ENCODE peak calls at places on chromosomes 5 and 9, in five cellular contexts. One of them, this sample, is unnamed.

GRCh38 chr9:19787672-19788071 is 1.2 kb downstream of the SLC24A2 start:
- DNase-seq in foreskin keratinocyte: no peak
- DNase-seq in CD8-positive, alpha-beta T cell: no peak
- DNase-seq in tibial artery: no peak
- DNase-seq in Peyer's patch: no peak
- DNase-seq in this sample: no peak

GRCh38 chr5:131611064-131611381 is 24.0 kb downstream of the RAPGEF6 start:
- DNase-seq in foreskin keratinocyte: no peak
- DNase-seq in CD8-positive, alpha-beta T cell: no peak
- DNase-seq in tibial artery: no peak
- DNase-seq in Peyer's patch: no peak
- DNase-seq in this sample: no peak

GRCh38 chr5:178308541-178309092 is 76.0 kb upstream of the PHYKPL start:
- DNase-seq in tibial artery: peak; percentile 48
- DNase-seq in foreskin keratinocyte: no peak
- DNase-seq in CD8-positive, alpha-beta T cell: no peak
- DNase-seq in Peyer's patch: no peak
- DNase-seq in this sample: peak; percentile 49

GRCh38 chr9:21395778-21396717 is 10.8 kb upstream of the IFNA2 start:
- DNase-seq in Peyer's patch: peak; percentile 76
- DNase-seq in tibial artery: peak; percentile 67
- DNase-seq in CD8-positive, alpha-beta T cell: peak; percentile 67
- DNase-seq in foreskin keratinocyte: no peak
- DNase-seq in this sample: peak; percentile 73

GRCh38 chr9:134864821-134865190 is 15.8 kb upstream of the FCN2 start:
- DNase-seq in foreskin keratinocyte: no peak
- DNase-seq in tibial artery: peak; percentile 61
- DNase-seq in CD8-positive, alpha-beta T cell: no peak
- DNase-seq in Peyer's patch: no peak
- DNase-seq in this sample: no peak

GRCh38 chr5:141753971-141754713 is 72.1 kb upstream of the ARAP3 start:
- DNase-seq in CD8-positive, alpha-beta T cell: no peak
- DNase-seq in foreskin keratinocyte: peak; percentile 22
- DNase-seq in tibial artery: no peak
- DNase-seq in Peyer's patch: no peak
- DNase-seq in this sample: no peak

GRCh38 chr9:127181315-127181580 is 58.8 kb upstream of the ANGPTL2 start:
- DNase-seq in Peyer's patch: peak; percentile 39
- DNase-seq in foreskin keratinocyte: no peak
- DNase-seq in tibial artery: peak; percentile 44
- DNase-seq in CD8-positive, alpha-beta T cell: no peak
- DNase-seq in this sample: peak; percentile 41

GRCh38 chr5:59615272-59615671 is 278.3 kb downstream of the PDE4D start:
- DNase-seq in Peyer's patch: no peak
- DNase-seq in foreskin keratinocyte: peak; percentile 35
- DNase-seq in tibial artery: no peak
- DNase-seq in CD8-positive, alpha-beta T cell: no peak
- DNase-seq in this sample: no peak

GRCh38 chr5:179054036-179054785 is 6.0 kb upstream of the ZNF354C start:
- DNase-seq in tibial artery: no peak
- DNase-seq in Peyer's patch: no peak
- DNase-seq in CD8-positive, alpha-beta T cell: no peak
- DNase-seq in foreskin keratinocyte: no peak
- DNase-seq in this sample: no peak

DNA sequence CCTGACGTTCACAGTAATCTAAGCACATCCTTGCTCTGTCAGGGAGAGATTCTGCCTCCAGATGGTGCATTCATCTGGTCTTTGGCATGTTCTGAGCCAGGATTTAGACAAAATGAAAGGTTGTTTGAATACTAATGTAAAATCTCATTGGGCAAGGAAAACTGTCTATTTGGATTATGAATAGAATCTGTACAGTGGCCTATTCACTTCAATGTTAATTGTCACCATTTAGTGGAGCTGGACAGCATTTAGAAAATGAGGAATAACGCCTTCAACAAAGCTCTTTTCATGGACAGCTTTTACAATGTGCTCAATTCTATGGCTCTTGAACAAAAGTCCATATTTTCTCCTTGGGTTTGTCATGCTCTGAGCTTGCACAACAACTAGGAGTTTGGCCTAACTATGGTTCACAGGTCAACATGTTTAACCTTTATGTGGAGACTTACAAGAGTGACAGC is 28.9 kb downstream of the ARHGEF28 start:
- DNase-seq in CD8-positive, alpha-beta T cell: no peak
- DNase-seq in Peyer's patch: no peak
- DNase-seq in foreskin keratinocyte: no peak
- DNase-seq in tibial artery: no peak
- DNase-seq in this sample: no peak
- H3K27ac ChIP-seq in CD8-positive, alpha-beta T cell: no peak overlapping the region
- H3K27ac ChIP-seq in Peyer's patch: no peak overlapping the region
- H3K27ac ChIP-seq in foreskin keratinocyte: peak overlapping the region; percentile 99
- H3K27ac ChIP-seq in tibial artery: peak overlapping the region; percentile 55
- H3K27ac ChIP-seq in this sample: no peak overlapping the region

GRCh38 chr5:42461033-42461432 is 37.8 kb downstream of the GHR start:
- DNase-seq in tibial artery: no peak
- DNase-seq in CD8-positive, alpha-beta T cell: no peak
- DNase-seq in foreskin keratinocyte: no peak
- DNase-seq in Peyer's patch: no peak
- DNase-seq in this sample: no peak
- H3K27ac ChIP-seq in tibial artery: no peak overlapping the region
- H3K27ac ChIP-seq in CD8-positive, alpha-beta T cell: no peak overlapping the region
- H3K27ac ChIP-seq in foreskin keratinocyte: no peak overlapping the region
- H3K27ac ChIP-seq in Peyer's patch: no peak overlapping the region
- H3K27ac ChIP-seq in this sample: no peak overlapping the region

GRCh38 chr5:172348084-172348483 is 64.5 kb upstream of the UBTD2 start:
- DNase-seq in CD8-positive, alpha-beta T cell: no peak
- DNase-seq in tibial artery: no peak
- DNase-seq in Peyer's patch: no peak
- DNase-seq in foreskin keratinocyte: no peak
- DNase-seq in this sample: no peak

GRCh38 chr5:172345886-172346285 is 62.3 kb upstream of the UBTD2 start:
- DNase-seq in tibial artery: no peak
- DNase-seq in Peyer's patch: no peak
- DNase-seq in CD8-positive, alpha-beta T cell: no peak
- DNase-seq in foreskin keratinocyte: no peak
- DNase-seq in this sample: no peak

GRCh38 chr5:172344855-172345254 is 61.3 kb upstream of the UBTD2 start:
- DNase-seq in tibial artery: no peak
- DNase-seq in Peyer's patch: no peak
- DNase-seq in foreskin keratinocyte: no peak
- DNase-seq in CD8-positive, alpha-beta T cell: no peak
- DNase-seq in this sample: no peak

GRCh38 chr5:172350212-172351181 is 66.9 kb upstream of the UBTD2 start:
- DNase-seq in Peyer's patch: no peak
- DNase-seq in foreskin keratinocyte: no peak
- DNase-seq in CD8-positive, alpha-beta T cell: no peak
- DNase-seq in tibial artery: no peak
- DNase-seq in this sample: no peak

DNA sequence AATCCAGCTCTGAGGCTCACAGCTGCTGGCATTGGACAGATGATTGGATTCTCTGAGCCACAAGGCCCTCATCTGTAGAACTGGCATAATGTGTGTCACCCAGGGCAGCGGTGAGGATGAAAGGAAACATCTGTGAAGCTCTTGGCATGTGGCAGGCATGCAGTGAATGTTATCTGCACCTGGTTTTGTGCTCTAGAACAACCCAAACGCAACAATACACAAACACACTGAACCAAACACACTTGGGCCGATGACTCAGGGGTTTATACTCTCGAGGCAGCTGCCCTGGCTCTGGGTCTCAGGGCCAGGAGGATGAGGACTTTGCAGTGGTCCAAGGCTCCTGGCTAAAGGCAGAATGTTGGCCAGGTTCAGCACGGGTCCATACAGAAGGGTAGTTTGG is 64.1 kb upstream of the UBTD2 start:
- DNase-seq in foreskin keratinocyte: no peak
- DNase-seq in Peyer's patch: no peak
- DNase-seq in CD8-positive, alpha-beta T cell: no peak
- DNase-seq in tibial artery: no peak
- DNase-seq in this sample: no peak
- H3K27ac ChIP-seq in foreskin keratinocyte: no peak overlapping the region
- H3K27ac ChIP-seq in Peyer's patch: no peak overlapping the region
- H3K27ac ChIP-seq in CD8-positive, alpha-beta T cell: no peak overlapping the region
- H3K27ac ChIP-seq in tibial artery: no peak overlapping the region
- H3K27ac ChIP-seq in this sample: no peak overlapping the region

GRCh38 chr5:109917154-109917546 is 227.4 kb downstream of the MAN2A1 start:
- DNase-seq in CD8-positive, alpha-beta T cell: no peak
- DNase-seq in Peyer's patch: no peak
- DNase-seq in tibial artery: no peak
- DNase-seq in foreskin keratinocyte: no peak
- DNase-seq in this sample: no peak

GRCh38 chr5:109917966-109918365 is 228.2 kb downstream of the MAN2A1 start:
- DNase-seq in tibial artery: no peak
- DNase-seq in CD8-positive, alpha-beta T cell: no peak
- DNase-seq in foreskin keratinocyte: no peak
- DNase-seq in Peyer's patch: no peak
- DNase-seq in this sample: no peak

GRCh38 chr5:109916481-109917153 is 226.9 kb downstream of the MAN2A1 start:
- DNase-seq in tibial artery: no peak
- DNase-seq in Peyer's patch: no peak
- DNase-seq in CD8-positive, alpha-beta T cell: no peak
- DNase-seq in foreskin keratinocyte: no peak
- DNase-seq in this sample: no peak

GRCh38 chr5:109911731-109912130 is 222.0 kb downstream of the MAN2A1 start:
- DNase-seq in Peyer's patch: no peak
- DNase-seq in foreskin keratinocyte: no peak
- DNase-seq in CD8-positive, alpha-beta T cell: no peak
- DNase-seq in tibial artery: no peak
- DNase-seq in this sample: no peak

GRCh38 chr5:109914906-109915305 is 225.2 kb downstream of the MAN2A1 start:
- DNase-seq in Peyer's patch: no peak
- DNase-seq in CD8-positive, alpha-beta T cell: no peak
- DNase-seq in foreskin keratinocyte: no peak
- DNase-seq in tibial artery: no peak
- DNase-seq in this sample: no peak
- H3K27ac ChIP-seq in Peyer's patch: no peak overlapping the region
- H3K27ac ChIP-seq in CD8-positive, alpha-beta T cell: no peak overlapping the region
- H3K27ac ChIP-seq in foreskin keratinocyte: no peak overlapping the region
- H3K27ac ChIP-seq in tibial artery: no peak overlapping the region
- H3K27ac ChIP-seq in this sample: no peak overlapping the region

GRCh38 chr9:81589819-81590218 is 99.5 kb downstream of the TLE1 start:
- DNase-seq in CD8-positive, alpha-beta T cell: no peak
- DNase-seq in tibial artery: no peak
- DNase-seq in Peyer's patch: no peak
- DNase-seq in foreskin keratinocyte: no peak
- DNase-seq in this sample: no peak

GRCh38 chr9:81588148-81588874 is 101.0 kb downstream of the TLE1 start:
- DNase-seq in CD8-positive, alpha-beta T cell: no peak
- DNase-seq in foreskin keratinocyte: no peak
- DNase-seq in tibial artery: peak; percentile 91
- DNase-seq in Peyer's patch: peak; percentile 64
- DNase-seq in this sample: no peak

GRCh38 chr9:81591791-81592190 is 97.6 kb downstream of the TLE1 start:
- DNase-seq in tibial artery: no peak
- DNase-seq in CD8-positive, alpha-beta T cell: no peak
- DNase-seq in foreskin keratinocyte: no peak
- DNase-seq in Peyer's patch: no peak
- DNase-seq in this sample: no peak

GRCh38 chr9:81590688-81591087 is 98.7 kb downstream of the TLE1 start:
- DNase-seq in tibial artery: no peak
- DNase-seq in CD8-positive, alpha-beta T cell: no peak
- DNase-seq in Peyer's patch: no peak
- DNase-seq in foreskin keratinocyte: no peak
- DNase-seq in this sample: no peak

GRCh38 chr9:81589392-81589791 is 100.0 kb downstream of the TLE1 start:
- DNase-seq in foreskin keratinocyte: no peak
- DNase-seq in Peyer's patch: no peak
- DNase-seq in tibial artery: no peak
- DNase-seq in CD8-positive, alpha-beta T cell: no peak
- DNase-seq in this sample: no peak
- H3K27ac ChIP-seq in foreskin keratinocyte: no peak overlapping the region
- H3K27ac ChIP-seq in Peyer's patch: no peak overlapping the region
- H3K27ac ChIP-seq in tibial artery: peak overlapping the region; percentile 73
- H3K27ac ChIP-seq in CD8-positive, alpha-beta T cell: no peak overlapping the region
- H3K27ac ChIP-seq in this sample: no peak overlapping the region

This sample was measured in upper lobe of right lung.